ENCODE peak calls at places on chromosomes 5 and 9, in seven cellular contexts. R, H, Q, P, O, M and Z are unnamed samples.

GRCh38 chr9:100281069-100281468 is 71.7 kb downstream of the TEX10 start:
- DNase-seq in P (no peak), O (no peak), H (no peak), R (no peak), M (no peak), Q (no peak), Z (no peak)

GRCh38 chr9:130908129-130908877 is 11.7 kb upstream of the QRFP start:
- DNase-seq in H (no peak), O (no peak), M (no peak), Q (no peak), R (no peak), P (no peak), Z (no peak)

GRCh38 chr5:84825616-84826015 is 440.9 kb upstream of the EDIL3 start:
- DNase-seq in H (no peak), Q (no peak), O (no peak), P (no peak), R (no peak), M (no peak), Z (no peak)

GRCh38 chr5:126830061-126830460 is 53.1 kb downstream of the LMNB1 start:
- DNase-seq in M (no peak), R (no peak), H (no peak), Q (no peak), P (no peak), O (no peak), Z (no peak)

GRCh38 chr9:72871685-72872084 is 81.2 kb downstream of the ALDH1A1 start:
- DNase-seq in Q (no peak), P (no peak), H (no peak), O (no peak), R (no peak), M (no peak), Z (no peak)

GRCh38 chr5:2670856-2671404 is 80.5 kb downstream of the IRX2 start:
- DNase-seq in R (no peak), H (no peak), P (no peak), M (no peak), Q (no peak), O (no peak), Z (no peak)

GRCh38 chr5:154966081-154966841 is 25.4 kb downstream of the MRPL22 start:
- DNase-seq in M (no peak), Q (peak; percentile 9), H (no peak), R (no peak), P (no peak), O (no peak), Z (no peak)

GRCh38 chr9:118529210-118529609 is 825.0 kb downstream of the TLR4 start:
- DNase-seq in H (no peak), Q (peak; percentile 32), P (no peak), O (no peak), R (no peak), M (no peak), Z (no peak)

GRCh38 chr9:123425261-123425821 is 69.3 kb downstream of the CRB2 start:
- DNase-seq in P (no peak), Q (no peak), R (peak; percentile 72), H (no peak), O (no peak), M (peak; percentile 25), Z (no peak)

GRCh38 chr5:17221843-17222614 is 4.6 kb downstream of the BASP1 start:
- DNase-seq in M (no peak), Q (no peak), O (no peak), R (no peak), H (no peak), P (no peak), Z (no peak)

GRCh38 chr9:79565245-79565644 is 6.5 kb upstream of the TLE4 start:
- DNase-seq in O (peak; percentile 42), H (no peak), P (no peak), M (no peak), Q (no peak), R (no peak), Z (no peak)

GRCh38 chr9:81627481-81627880 is 61.9 kb downstream of the TLE1 start:
- DNase-seq in O (no peak), P (no peak), M (no peak), H (no peak), Q (no peak), R (no peak), Z (no peak)

GRCh38 chr5:67648201-67648671 is 451.6 kb upstream of the CD180 start:
- DNase-seq in H (no peak), M (peak; percentile 94), P (no peak), R (peak; percentile 91), O (no peak), Q (peak; percentile 73), Z (peak; percentile 63)
- H3K27me3 ChIP-seq in H (no peaks in the 10 kb centered on the region), M (no peaks in the 10 kb centered on the region), P (no peaks in the 10 kb centered on the region), R (no peaks in the 10 kb centered on the region), O (no peaks in the 10 kb centered on the region), Q (no peaks in the 10 kb centered on the region), Z (no peaks in the 10 kb centered on the region)

GRCh38 chr5:159059722-159060121 is 40.0 kb downstream of the EBF1 start:
- DNase-seq in M (no peak), Q (no peak), R (no peak), P (no peak), H (no peak), O (no peak), Z (no peak)

GRCh38 chr5:159057426-159057825 is 42.3 kb downstream of the EBF1 start:
- DNase-seq in O (no peak), H (no peak), M (no peak), P (no peak), R (no peak), Q (no peak), Z (no peak)

GRCh38 chr5:159061834-159062530 is 37.7 kb downstream of the EBF1 start:
- DNase-seq in R (no peak), M (no peak), P (no peak), H (no peak), Q (no peak), O (no peak), Z (no peak)

GRCh38 chr5:159058928-159059636 is 40.6 kb downstream of the EBF1 start:
- DNase-seq in M (no peak), R (no peak), H (no peak), O (peak; percentile 48), Q (no peak), P (no peak), Z (no peak)

GRCh38 chr5:159061186-159061796 is 38.4 kb downstream of the EBF1 start:
- DNase-seq in H (no peak), Q (peak; percentile 64), O (no peak), R (peak; percentile 81), M (peak; percentile 51), P (no peak), Z (no peak)
- H3K27me3 ChIP-seq in H (no peaks in the 10 kb centered on the region), Q (no peaks in the 10 kb centered on the region), O (no peaks in the 10 kb centered on the region), R (no peaks in the 10 kb centered on the region), M (no peaks in the 10 kb centered on the region), P (no peaks in the 10 kb centered on the region), Z (no peaks in the 10 kb centered on the region)

DNA sequence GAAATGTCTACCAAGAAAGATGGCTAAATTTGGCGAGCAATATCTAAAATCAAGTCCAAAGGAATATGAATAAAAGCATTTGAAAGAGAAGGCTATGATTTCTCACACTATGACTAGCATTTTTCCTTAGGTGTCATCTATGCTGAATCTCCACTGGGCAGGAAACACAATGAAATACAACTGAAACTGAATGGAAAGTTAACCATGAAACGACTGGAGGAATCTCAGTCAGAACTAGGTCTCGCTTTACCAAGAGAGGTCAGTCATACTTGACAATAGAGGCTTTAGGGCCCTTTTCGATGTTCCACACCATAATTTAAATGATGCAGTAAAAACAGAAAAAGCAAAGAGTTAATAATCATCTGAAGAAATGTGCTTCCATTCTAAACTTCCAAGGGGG is 339.0 kb downstream of the PDE4D start:
- DNase-seq in H (no peak), P (no peak), R (no peak), M (no peak), Q (no peak), O (no peak), Z (no peak)
- H3K27me3 ChIP-seq in H (no peaks in the 10 kb centered on the region), P (no peaks in the 10 kb centered on the region), R (no peaks in the 10 kb centered on the region), M (no peaks in the 10 kb centered on the region), Q (peaks cover 4% of the 10 kb centered on the region), O (no peaks in the 10 kb centered on the region), Z (no peaks in the 10 kb centered on the region)

DNA sequence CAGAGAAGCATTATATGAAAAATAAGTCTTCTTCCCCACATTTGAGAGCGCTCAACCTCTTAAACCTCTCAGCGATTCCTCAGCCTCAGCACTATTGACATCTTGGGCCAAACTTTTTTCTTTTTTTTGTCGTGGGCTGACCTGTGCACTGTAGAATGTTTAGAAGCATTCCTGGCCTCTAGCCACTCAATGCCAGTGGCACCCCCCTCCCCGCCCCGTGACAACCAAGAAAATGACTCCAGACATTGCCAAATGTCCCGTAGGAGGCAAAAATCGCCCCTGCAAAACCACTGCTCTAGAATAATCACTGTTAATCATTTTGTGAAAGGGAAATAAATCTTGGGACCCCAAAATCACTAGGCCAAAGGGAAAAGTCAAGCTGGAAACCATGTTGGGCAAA is 129.1 kb upstream of the BOD1 start:
- DNase-seq in H (no peak), Q (no peak), O (no peak), R (no peak), M (no peak), P (peak; percentile 2), Z (no peak)
- H3K27me3 ChIP-seq in H (no peaks in the 10 kb centered on the region), Q (no peaks in the 10 kb centered on the region), O (no peaks in the 10 kb centered on the region), R (no peaks in the 10 kb centered on the region), M (no peaks in the 10 kb centered on the region), P (no peaks in the 10 kb centered on the region), Z (no peaks in the 10 kb centered on the region)

DNA sequence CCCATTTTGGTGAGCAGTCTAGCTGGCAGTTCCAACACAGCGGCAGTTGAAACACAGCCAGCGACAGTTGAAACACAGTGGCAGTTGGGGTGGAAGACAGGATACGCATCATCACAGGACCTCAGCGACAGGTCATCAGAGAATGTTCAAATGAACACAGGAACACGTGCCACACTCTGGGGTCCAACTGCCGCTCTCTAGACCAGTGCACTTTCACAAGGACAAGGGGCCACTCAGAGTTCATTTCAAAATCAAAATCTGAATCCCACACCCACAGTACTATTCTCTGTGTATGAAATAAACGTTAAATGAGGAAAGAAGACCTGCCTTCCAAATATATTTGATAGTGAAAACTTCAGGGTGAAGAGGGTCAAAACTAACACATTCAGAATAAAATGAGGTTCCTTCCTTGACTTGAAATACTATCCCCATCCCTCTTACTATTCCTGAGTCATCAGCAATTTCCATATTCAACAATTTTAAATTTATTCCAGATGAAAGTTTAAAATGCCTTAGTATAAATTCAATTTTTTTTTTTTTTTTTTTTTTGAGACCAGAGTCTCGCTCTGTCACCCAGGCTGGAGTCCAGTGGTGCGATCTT is 53.0 kb upstream of the SIMC1 start:
- DNase-seq in H (no peak), M (no peak), O (no peak), Q (no peak), R (no peak), P (no peak), Z (no peak)
- H3K27me3 ChIP-seq in H (no peaks in the 10 kb centered on the region), M (no peaks in the 10 kb centered on the region), O (no peaks in the 10 kb centered on the region), Q (peaks cover 27% of the 10 kb centered on the region), R (no peaks in the 10 kb centered on the region), P (no peaks in the 10 kb centered on the region), Z (no peaks in the 10 kb centered on the region)

DNA sequence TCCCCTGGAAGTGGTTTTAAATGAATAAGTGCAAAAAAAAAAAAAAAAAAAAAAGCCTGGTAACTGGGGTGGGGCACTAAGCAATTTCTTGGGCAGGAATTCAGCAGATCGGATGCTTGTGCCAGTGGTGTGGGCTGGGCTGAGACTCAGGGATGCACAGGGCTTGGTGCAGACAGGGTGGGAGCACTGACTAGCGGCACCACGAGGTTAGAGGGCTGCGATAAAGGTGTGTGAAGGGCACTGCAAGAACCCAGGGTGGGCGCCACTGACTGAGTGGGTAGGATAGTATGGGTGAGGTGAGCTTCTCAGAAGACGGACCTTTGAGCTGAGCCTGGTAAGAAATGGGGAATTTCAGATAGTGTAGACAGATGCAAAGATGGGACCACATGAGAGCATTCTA is 45.5 kb upstream of the CPLX2 start:
- DNase-seq in R (no peak), H (no peak), P (no peak), M (no peak), Q (no peak), O (no peak), Z (no peak)
- H3K27me3 ChIP-seq in R (no peaks in the 10 kb centered on the region), H (no peaks in the 10 kb centered on the region), P (no peaks in the 10 kb centered on the region), M (no peaks in the 10 kb centered on the region), Q (peaks cover 29% of the 10 kb centered on the region), O (peaks cover 2% of the 10 kb centered on the region), Z (peaks cover under 1% of the 10 kb centered on the region)